ENCODE peak calls at places on chromosome 19, in five cellular contexts. R is DND-41, J is fibroblast of lung, Y is PC-9, X is PC-3. A is an unnamed sample. For H3K79me2, the result is how much of the 10 kb centered on the place peaks cover.

GRCh38 chr19:45059258-45059965 is 16.9 kb downstream of the ZNF296 start:
- DNase-seq in R (peak), Y (peak), X (peak), J (peak), A (peak)

GRCh38 chr19:41449079-41449864 is 6.3 kb downstream of the ERICH4 start:
- DNase-seq in J (peak), X (peak), Y (peak), R (peak), A (peak)

GRCh38 chr19:48354332-48354992 is 9.3 kb downstream of the TMEM143 start:
- DNase-seq in R (no peak), Y (peak), J (peak), X (peak), A (no peak)

GRCh38 chr19:46192990-46193650 is 36.4 kb upstream of the IGFL1 start:
- DNase-seq in X (peak), Y (peak), J (peak), R (no peak), A (no peak)

GRCh38 chr19:43562698-43563241 is 12.6 kb downstream of the XRCC1 start:
- DNase-seq in J (peak), R (peak), X (peak), Y (no peak), A (no peak)

GRCh38 chr19:9061879-9062278 is 25.0 kb upstream of the OR1M1 start:
- DNase-seq in Y (no peak), X (peak), R (no peak), J (peak), A (no peak)

GRCh38 chr19:43594710-43595604 is 977 bp downstream of the IRGQ start:
- DNase-seq in R (peak), J (peak), Y (peak), X (peak), A (peak)

GRCh38 chr19:19647037-19647835 is 3.8 kb upstream of the GMIP start:
- DNase-seq in Y (no peak), R (no peak), J (no peak), X (no peak), A (no peak)

GRCh38 chr19:2037676-2038255 is 13.3 kb downstream of the MKNK2 start:
- DNase-seq in R (no peak), J (no peak), Y (no peak), X (no peak), A (peak)

GRCh38 chr19:7564866-7565265 is 29.3 kb downstream of the PNPLA6 start:
- DNase-seq in Y (no peak), J (no peak), X (no peak), R (no peak), A (no peak)

GRCh38 chr19:46330319-46330918 is 16.5 kb upstream of the PPP5C start:
- DNase-seq in X (no peak), R (no peak), J (no peak), Y (no peak), A (no peak)

GRCh38 chr19:45638930-45639729 is at the start of gene EML2:
- DNase-seq in X (peak), R (peak), J (peak), Y (no peak), A (peak)

GRCh38 chr19:39413269-39413902 is 917 bp downstream of the PLEKHG2 start:
- DNase-seq in X (no peak), R (peak), J (peak), Y (peak), A (peak)

GRCh38 chr19:8454218-8454617 is 9.4 kb downstream of the HNRNPM start:
- DNase-seq in X (no peak), Y (no peak), R (no peak), J (no peak), A (no peak)

GRCh38 chr19:28103916-28104315 is 1109.0 kb downstream of the UQCRFS1 start:
- DNase-seq in J (no peak), R (no peak), X (no peak), Y (no peak), A (no peak)

DNA sequence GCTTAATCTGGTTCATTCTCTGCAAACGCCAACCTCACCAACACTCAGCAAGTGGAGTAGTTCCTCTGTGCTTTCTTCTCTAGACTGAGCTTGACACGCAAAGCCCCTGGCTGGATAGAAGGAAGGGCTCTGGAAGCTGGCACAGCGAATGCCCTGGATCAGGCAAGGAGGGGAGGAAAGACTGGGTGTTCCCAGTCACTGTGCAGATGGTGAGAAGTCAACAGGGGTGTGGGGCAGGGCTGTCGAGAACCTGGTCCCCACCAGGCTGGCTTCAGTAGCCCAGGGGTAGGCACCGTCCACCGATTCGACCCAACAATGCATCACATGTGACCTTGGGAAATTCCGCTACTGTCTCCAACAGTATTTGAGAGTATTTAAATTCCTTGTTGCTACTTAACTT is 65.5 kb downstream of the TSHZ3 start:
- DNase-seq in Y (no peak), X (no peak), R (no peak), J (no peak), A (no peak)
- H3K79me2 ChIP-seq in Y (under half), X (under half), R (under half), J (under half), A (under half)

GRCh38 chr19:31344403-31344802 is 4.8 kb downstream of the TSHZ3 start:
- DNase-seq in J (no peak), R (no peak), X (no peak), Y (no peak), A (no peak)
- H3K79me2 ChIP-seq in J (half or more), R (half or more), X (under half), Y (under half), A (under half)

DNA sequence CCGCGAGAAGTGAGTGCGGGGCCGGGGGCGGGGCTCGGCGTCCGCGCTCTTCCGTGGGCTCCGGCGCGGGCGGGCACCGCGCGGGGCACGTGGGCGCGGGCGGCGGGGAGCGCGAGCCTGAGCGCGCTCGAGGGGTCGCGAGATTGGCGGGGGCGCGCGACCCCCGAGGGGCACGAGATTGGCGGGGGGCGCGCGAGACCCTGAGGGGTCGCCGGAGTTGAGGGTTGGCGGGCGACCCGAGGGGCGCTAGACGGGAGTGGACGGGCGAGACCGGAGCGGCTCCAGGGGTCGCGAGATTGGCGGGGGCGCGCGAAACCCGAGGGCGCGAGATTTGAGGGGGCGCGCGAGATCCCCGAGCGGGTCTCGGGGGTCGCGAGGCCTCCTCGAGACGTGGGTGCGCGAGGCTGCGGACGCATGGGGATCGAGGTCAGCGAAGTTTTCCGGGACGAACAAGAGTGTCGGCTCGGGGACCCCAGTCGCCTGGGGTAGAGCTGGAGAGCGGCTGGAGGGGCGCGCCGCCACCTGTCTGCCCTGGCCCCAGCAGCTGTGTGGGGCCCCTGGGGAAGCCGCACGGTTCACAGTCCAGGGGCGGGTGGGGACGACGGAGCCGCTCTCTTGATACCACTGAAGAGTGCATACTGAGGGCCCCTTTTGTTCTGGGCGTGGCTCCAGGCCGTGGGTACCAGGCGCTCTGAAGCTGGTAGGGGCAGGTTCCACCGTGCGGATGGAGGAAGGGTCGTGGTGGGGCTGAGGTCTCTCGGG is 682 bp downstream of the SSBP4 start:
- DNase-seq in X (peak), J (no peak), R (peak), Y (no peak), A (peak)
- H3K79me2 ChIP-seq in X (half or more), J (under half), R (half or more), Y (under half), A (under half)

GRCh38 chr19:10961073-10961762 is 388 bp downstream of the SMARCA4 start:
- DNase-seq in Y (no peak), J (peak), R (no peak), X (peak), A (peak)

GRCh38 chr19:10960314-10961072 is at the start of gene SMARCA4:
- DNase-seq in J (peak), X (peak), Y (peak), R (peak), A (peak)

GRCh38 chr19:10963865-10964264 is 3.0 kb downstream of the SMARCA4 start:
- DNase-seq in Y (no peak), R (no peak), J (no peak), X (no peak), A (no peak)

GRCh38 chr19:10962863-10963262 is 2.0 kb downstream of the SMARCA4 start:
- DNase-seq in J (no peak), X (no peak), Y (no peak), R (no peak), A (no peak)

DNA sequence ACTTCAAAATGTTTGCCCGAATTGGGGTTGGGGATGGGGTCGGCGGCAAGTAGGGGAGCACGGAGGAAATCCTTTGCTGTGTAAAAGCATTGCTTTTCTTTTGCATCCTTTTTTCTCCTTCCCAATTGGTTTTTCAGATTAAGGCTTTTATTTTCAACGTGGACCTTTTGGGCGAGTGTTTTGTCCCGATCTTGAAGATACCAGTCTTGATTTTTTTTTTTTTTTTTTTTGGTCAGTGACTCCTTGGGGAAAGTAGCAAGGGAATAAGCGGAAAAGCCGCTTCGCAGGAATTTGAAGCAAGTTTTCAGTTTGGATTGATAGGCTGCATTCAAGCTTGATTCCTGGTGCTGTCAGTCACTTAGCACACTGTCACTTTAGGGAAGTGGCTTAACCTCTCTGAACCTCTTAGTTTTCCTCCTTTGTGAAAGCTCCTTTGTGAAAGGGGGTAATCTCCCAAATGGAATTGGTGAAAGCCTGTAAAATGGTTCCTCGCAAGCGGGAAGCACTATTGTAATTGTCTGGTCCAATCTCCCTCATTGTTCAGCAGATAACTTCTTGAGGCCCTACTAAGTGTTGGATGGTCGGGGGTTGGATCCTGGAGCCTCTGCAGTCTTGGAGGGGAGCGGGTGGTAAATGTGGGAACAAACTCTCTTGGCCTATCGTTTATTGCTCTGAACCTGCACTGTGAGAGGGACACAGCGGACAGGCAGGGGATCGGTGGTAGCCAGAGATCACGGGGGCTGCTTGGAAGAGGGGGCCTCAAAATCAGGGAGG is 1.1 kb downstream of the SMARCA4 start:
- DNase-seq in J (no peak), X (peak), Y (no peak), R (no peak), A (peak)
- H3K79me2 ChIP-seq in J (half or more), X (half or more), Y (half or more), R (half or more), A (half or more)

A was measured in Karpas-422.